ENCODE peak calls at places on chromosome 10, in six cellular contexts. K is activated CD8-positive, alpha-beta T cell treated with anti-CD3 and anti-CD28 coated beads for 36 hours; L is GM23338; N is OCI-LY7; J is astrocyte of the spinal cord; T is GM10248. Y is an unnamed sample.

GRCh38 chr10:580796-581195 is 108.7 kb downstream of the DIP2C start:
- DNase-seq in J (peak), K (no peak), L (no peak), N (no peak), T (no peak), Y (no peak)

GRCh38 chr10:26721561-26721960 is 24.1 kb downstream of the PDSS1 start:
- DNase-seq in T (no peak), J (no peak), L (no peak), N (no peak), K (peak), Y (no peak)

GRCh38 chr10:82889703-82890102 is 1014.7 kb downstream of the NRG3 start:
- DNase-seq in K (no peak), T (no peak), L (peak), J (no peak), N (no peak), Y (no peak)

GRCh38 chr10:126324826-126325225 is 63.5 kb downstream of the ADAM12 start:
- DNase-seq in L (no peak), J (no peak), N (no peak), T (no peak), K (no peak), Y (no peak)

GRCh38 chr10:35336921-35337741 is 822 bp downstream of the CCNY start:
- DNase-seq in K (peak), T (peak), J (no peak), L (peak), N (peak), Y (peak)

GRCh38 chr10:2915412-2915811 is 151.9 kb upstream of the PFKP start:
- DNase-seq in J (no peak), L (no peak), T (no peak), K (no peak), N (no peak), Y (no peak)

GRCh38 chr10:114043532-114044250 is at the start of gene ADRB1:
- DNase-seq in T (peak), K (peak), L (peak), J (peak), N (peak), Y (peak)

GRCh38 chr10:114304566-114305421 is 65.7 kb downstream of the VWA2 start:
- DNase-seq in K (peak), L (peak), N (peak), J (no peak), T (peak), Y (peak)

DNA sequence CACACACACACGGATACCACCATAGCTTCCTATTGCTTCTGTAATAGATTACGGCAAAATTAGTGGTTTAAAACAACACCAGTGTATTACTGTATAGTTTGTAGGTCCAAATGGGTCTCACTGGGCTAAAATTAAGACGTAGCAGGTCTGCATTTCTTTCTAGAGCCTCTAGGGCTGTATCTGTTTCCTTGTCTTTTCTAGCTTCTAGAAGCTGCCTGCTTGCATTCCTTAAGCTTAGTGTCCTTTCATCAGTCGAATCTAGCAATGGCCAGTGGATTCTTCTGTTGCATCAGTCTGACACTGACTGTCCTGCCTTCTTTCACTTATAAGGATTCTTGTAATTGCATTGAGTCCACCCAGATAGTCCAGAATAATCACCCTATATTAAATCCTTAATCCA is 882.3 kb downstream of the PCDH15 start:
- DNase-seq in N (no peak), J (no peak), K (no peak), L (peak), T (no peak), Y (no peak)
- TF ChIP-seq CTCF in N (no peak), J (no peak), K (no peak), L (peak), T (no peak), Y (no peak)

GRCh38 chr10:101217450-101218281 is 11.6 kb downstream of the LBX1 start:
- DNase-seq in J (no peak), L (peak), N (no peak), T (no peak), K (no peak), Y (peak)
- TF ChIP-seq CTCF in J (peak), L (peak), N (no peak), T (peak), K (no peak), Y (peak)

DNA sequence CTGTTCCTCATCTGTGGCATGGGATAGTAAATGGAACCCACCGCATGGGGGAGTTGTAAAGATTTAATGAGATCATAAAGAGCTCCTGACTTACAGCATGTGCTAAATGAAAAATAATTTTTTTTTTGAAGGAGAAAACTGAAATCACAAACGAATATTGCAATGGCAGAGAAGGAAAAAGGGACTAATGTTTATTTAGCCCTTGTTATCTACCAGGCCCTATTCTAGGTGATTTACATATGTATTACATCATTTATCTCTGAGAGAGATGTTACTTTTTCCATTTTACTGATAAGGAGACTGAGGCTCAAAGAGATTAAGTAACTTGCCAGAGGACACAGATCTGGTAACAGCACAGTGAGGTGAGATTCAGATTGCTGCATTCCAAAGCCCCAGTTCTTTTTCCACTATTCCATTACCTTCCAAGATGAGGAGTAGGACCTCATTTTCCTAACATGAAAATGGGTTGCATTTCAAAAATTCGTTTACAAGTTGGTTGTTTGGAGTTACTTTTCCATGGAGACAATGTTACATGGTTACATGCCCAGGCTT is 28.6 kb downstream of the VCL start:
- DNase-seq in T (no peak), K (no peak), N (no peak), L (no peak), J (no peak), Y (no peak)
- TF ChIP-seq CTCF in T (no peak), K (no peak), N (no peak), L (peak), J (no peak), Y (no peak)

GRCh38 chr10:110190170-110190569 is 17.2 kb upstream of the MXI1 start:
- DNase-seq in N (no peak), J (no peak), L (no peak), K (no peak), T (no peak), Y (no peak)

GRCh38 chr10:110192552-110192951 is 14.9 kb upstream of the MXI1 start:
- DNase-seq in L (peak), N (no peak), T (peak), K (peak), J (no peak), Y (no peak)
- TF ChIP-seq CTCF in L (peak), N (peak), T (peak), K (no peak), J (no peak), Y (no peak)

DNA sequence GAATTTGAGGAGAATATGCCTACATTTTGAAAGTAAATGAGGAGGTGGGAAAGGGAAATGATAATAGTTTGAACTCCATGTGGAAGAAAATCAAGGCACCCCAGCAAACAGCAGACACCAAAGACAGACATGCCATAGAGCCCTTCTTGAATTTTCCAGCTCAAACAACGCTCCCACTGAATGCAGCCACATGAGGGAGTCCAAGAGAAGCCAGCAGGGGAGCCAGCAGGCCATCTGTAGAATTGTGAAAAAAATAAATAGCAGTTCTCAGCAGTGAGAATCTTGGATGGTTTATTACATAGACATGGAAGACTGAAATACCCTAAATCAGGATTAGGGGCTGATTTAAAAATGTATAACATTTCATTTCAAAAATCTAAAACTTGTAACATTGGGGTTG is 1567.3 kb upstream of the LRRTM3 start:
- DNase-seq in J (peak), T (peak), N (no peak), K (no peak), L (peak), Y (peak)
- TF ChIP-seq CTCF in J (peak), T (peak), N (peak), K (no peak), L (peak), Y (peak)

GRCh38 chr10:86153751-86154150 is 212.8 kb downstream of the GRID1 start:
- DNase-seq in K (no peak), T (no peak), J (no peak), L (no peak), N (no peak), Y (no peak)

GRCh38 chr10:86151613-86152012 is 215.0 kb downstream of the GRID1 start:
- DNase-seq in J (no peak), T (no peak), N (no peak), K (no peak), L (no peak), Y (no peak)

GRCh38 chr10:86152354-86152753 is 214.2 kb downstream of the GRID1 start:
- DNase-seq in K (no peak), L (no peak), T (no peak), J (no peak), N (no peak), Y (no peak)

GRCh38 chr10:86152911-86153310 is 213.7 kb downstream of the GRID1 start:
- DNase-seq in J (no peak), K (no peak), L (no peak), T (no peak), N (no peak), Y (no peak)

GRCh38 chr10:86155034-86155656 is 211.4 kb downstream of the GRID1 start:
- DNase-seq in J (no peak), N (no peak), K (no peak), L (peak), T (no peak), Y (peak)
- TF ChIP-seq CTCF in J (no peak), N (no peak), K (no peak), L (peak), T (no peak), Y (no peak)

GRCh38 chr10:119139464-119140067 is 25.9 kb downstream of the SFXN4 start:
- DNase-seq in N (peak), K (peak), L (peak), T (peak), J (no peak), Y (peak)
- TF ChIP-seq CTCF in N (peak), K (peak), L (peak), T (peak), J (peak), Y (peak)

GRCh38 chr10:33129181-33129928 is 171.3 kb upstream of the ITGB1 start:
- DNase-seq in J (peak), N (no peak), K (no peak), T (no peak), L (no peak), Y (no peak)
- TF ChIP-seq CTCF in J (no peak), N (no peak), K (no peak), T (no peak), L (no peak), Y (no peak)

GRCh38 chr10:70265032-70265689 is 18.6 kb downstream of the NPFFR1 start:
- DNase-seq in L (peak), T (peak), J (no peak), K (peak), N (peak), Y (no peak)
- TF ChIP-seq CTCF in L (peak), T (peak), J (peak), K (peak), N (peak), Y (no peak)

GRCh38 chr10:85826377-85826776 is 540.2 kb downstream of the GRID1 start:
- DNase-seq in L (no peak), J (no peak), K (no peak), T (no peak), N (no peak), Y (no peak)
- TF ChIP-seq CTCF in L (no peak), J (no peak), K (no peak), T (no peak), N (no peak), Y (no peak)